ENCODE peak calls at places on chromosomes 13 and 19, in five cellular contexts. J, C, V, W and M are unnamed samples.

GRCh38 chr13:49580980-49581680 is 4.2 kb downstream of the RCBTB1 start:
- DNase-seq in C (no peak), W (no peak), V (no peak), J (no peak), M (no peak)

GRCh38 chr13:107373551-107373950 is 805.6 kb upstream of the ARGLU1 start:
- DNase-seq in C (no peak), W (peak), J (no peak), V (no peak), M (no peak)

GRCh38 chr19:3335431-3336350 is 30.7 kb upstream of the NFIC start:
- DNase-seq in J (peak), C (no peak), V (no peak), W (no peak), M (no peak)

GRCh38 chr13:40315416-40316064 is 350.9 kb downstream of the FOXO1 start:
- DNase-seq in W (no peak), V (peak), J (no peak), C (peak), M (no peak)

GRCh38 chr13:52428295-52428694 is 22.1 kb downstream of the VPS36 start:
- DNase-seq in C (no peak), W (no peak), V (no peak), J (no peak), M (no peak)

GRCh38 chr19:1206733-1207301 is 1.2 kb downstream of the STK11 start:
- DNase-seq in V (peak), W (no peak), J (peak), C (no peak), M (no peak)

GRCh38 chr13:33279898-33280549 is 5.5 kb downstream of the STARD13 start:
- DNase-seq in J (no peak), W (peak), C (peak), V (no peak), M (no peak)

GRCh38 chr19:32638625-32639024 is 36.4 kb downstream of the ANKRD27 start:
- DNase-seq in W (no peak), V (no peak), C (no peak), J (no peak), M (no peak)

GRCh38 chr19:16200038-16200775 is 2.5 kb downstream of the AP1M1 start:
- DNase-seq in V (no peak), J (no peak), C (no peak), W (no peak), M (no peak)

GRCh38 chr13:113650275-113650674 is 7.7 kb downstream of the ATP4B start:
- DNase-seq in J (no peak), C (no peak), W (no peak), V (no peak), M (no peak)

GRCh38 chr19:7098701-7099596 is 29.4 kb downstream of the ZNF557 start:
- DNase-seq in C (peak), V (peak), W (peak), J (peak), M (peak)

GRCh38 chr19:7099597-7099921 is 30.1 kb downstream of the ZNF557 start:
- DNase-seq in J (no peak), W (no peak), V (no peak), C (no peak), M (no peak)

GRCh38 chr19:7101498-7102253 is 32.2 kb downstream of the ZNF557 start:
- DNase-seq in W (no peak), C (no peak), J (no peak), V (no peak), M (no peak)

GRCh38 chr19:7098096-7098495 is 28.6 kb downstream of the ZNF557 start:
- DNase-seq in W (no peak), C (no peak), J (no peak), V (no peak), M (no peak)
- H3K4me3 ChIP-seq in W (no peak), C (no peak), J (no peak), V (peak), M (no peak)

GRCh38 chr19:45154064-45154827 is 6.5 kb downstream of the NKPD1 start:
- DNase-seq in C (no peak), J (no peak), W (no peak), V (no peak), M (no peak)

GRCh38 chr19:45151821-45152503 is 8.8 kb downstream of the NKPD1 start:
- DNase-seq in W (no peak), J (no peak), V (no peak), C (no peak), M (no peak)

GRCh38 chr19:45152504-45153338 is 8.1 kb downstream of the NKPD1 start:
- DNase-seq in W (no peak), J (peak), V (peak), C (peak), M (no peak)

GRCh38 chr19:45150731-45151725 is 9.8 kb downstream of the NKPD1 start:
- DNase-seq in V (no peak), C (no peak), W (no peak), J (no peak), M (no peak)

GRCh38 chr19:45153339-45154063 is 7.3 kb downstream of the NKPD1 start:
- DNase-seq in C (no peak), W (no peak), J (peak), V (peak), M (no peak)
- H3K4me3 ChIP-seq in C (peak), W (peak), J (peak), V (no peak), M (peak)

GRCh38 chr13:99304541-99304940 is 2.7 kb downstream of the GPR183 start:
- DNase-seq in W (no peak), J (no peak), V (no peak), C (no peak), M (no peak)

GRCh38 chr13:99305180-99305965 is 1.8 kb downstream of the GPR183 start:
- DNase-seq in J (no peak), C (no peak), V (no peak), W (no peak), M (no peak)

GRCh38 chr13:99308481-99309087 is 1.4 kb upstream of the GPR183 start:
- DNase-seq in W (no peak), V (no peak), C (no peak), J (no peak), M (no peak)

GRCh38 chr13:99307648-99308339 is 595 bp upstream of the GPR183 start:
- DNase-seq in C (no peak), J (no peak), V (peak), W (no peak), M (no peak)

DNA sequence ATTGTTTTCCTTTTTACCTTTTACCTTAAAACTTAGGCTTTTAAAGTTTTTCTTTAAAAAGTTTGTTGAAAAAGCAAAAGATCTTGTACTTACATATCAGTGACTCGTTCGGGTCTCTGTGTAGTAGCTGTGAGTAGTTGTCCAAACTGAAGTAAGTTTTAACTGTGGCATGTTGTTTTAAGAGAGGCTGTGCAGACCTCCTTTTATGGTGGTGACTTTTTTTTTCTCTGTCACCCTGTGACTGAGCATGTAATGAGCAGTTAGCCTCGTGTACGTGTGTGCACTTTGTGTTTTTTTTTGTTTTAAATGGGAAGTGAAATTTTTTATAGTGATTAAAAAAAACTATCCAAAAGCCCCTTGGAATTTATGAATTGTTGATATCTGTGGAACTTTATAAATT is at the start of gene GPR183:
- DNase-seq in V (peak), C (no peak), J (no peak), W (no peak), M (no peak)
- H3K4me3 ChIP-seq in V (peak), C (peak), J (peak), W (no peak), M (peak)

GRCh38 chr19:19022380-19022961 is 10.8 kb downstream of the SUGP2 start:
- DNase-seq in J (no peak), C (no peak), W (no peak), V (no peak), M (no peak)

GRCh38 chr19:19028526-19028925 is 4.8 kb downstream of the SUGP2 start:
- DNase-seq in V (no peak), C (no peak), W (no peak), J (no peak), M (no peak)

GRCh38 chr19:19032420-19033175 is 719 bp downstream of the SUGP2 start:
- DNase-seq in J (peak), C (peak), W (peak), V (peak), M (no peak)

GRCh38 chr19:19026299-19026971 is 6.9 kb downstream of the SUGP2 start:
- DNase-seq in V (no peak), J (no peak), C (peak), W (no peak), M (no peak)

DNA sequence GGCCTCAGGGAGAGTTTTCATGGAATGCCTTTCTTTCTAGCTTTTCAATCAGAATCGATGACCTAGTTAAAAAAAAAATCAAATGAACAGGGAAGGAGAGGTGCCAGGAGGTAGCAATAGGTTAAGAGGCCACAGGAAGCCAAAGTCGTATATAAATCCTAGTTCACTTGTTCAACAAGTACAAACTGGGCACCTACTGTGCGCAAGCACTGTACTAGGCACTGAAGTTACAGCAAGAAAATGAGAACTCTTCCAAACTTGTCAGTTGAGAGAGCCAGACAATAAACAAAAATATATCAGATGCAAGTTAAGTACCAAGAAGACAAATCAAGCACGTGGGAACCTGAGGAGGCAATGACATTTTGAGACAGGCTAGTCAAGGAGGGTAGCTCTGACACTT is 6.1 kb downstream of the SUGP2 start:
- DNase-seq in C (no peak), J (no peak), W (no peak), V (no peak), M (no peak)
- H3K4me3 ChIP-seq in C (no peak), J (no peak), W (no peak), V (no peak), M (no peak)